ENCODE peak calls at places on chromosome 11, in nine cellular contexts. W is activated CD4-positive, alpha-beta T cell treated with anti-CD3 and anti-CD28 coated beads for 4 hours; U is EH; P is sigmoid colon; I is HT1080; G is renal cortical epithelial cell; O is NCI-H1092 treated with DMSO at 0.1 percent for 48 hours; Z is activated T-helper 9 cell treated with anti-CD3 and anti-CD28 coated beads, Interleukin-2, amount 50 U/mL, for 16 hours; R is endothelial cell of umbilical vein. F is an unnamed sample.
A peak's percentile ranks its signal among the peaks of the same experiment; 100 is the strongest.

GRCh38 chr11:128463386-128463829 is 124.0 kb downstream of the ETS1 start:
- DNase-seq in R (peak; percentile 49), Z (no peak), I (peak; percentile 79), P (no peak), O (no peak), W (no peak), G (peak; percentile 83), U (peak; percentile 93), F (no peak)

GRCh38 chr11:100576044-100577021 is 110.8 kb upstream of the ARHGAP42 start:
- DNase-seq in G (peak; percentile 66), W (no peak), O (peak; percentile 78), U (peak; percentile 65), Z (no peak), R (peak; percentile 56), I (peak; percentile 46), P (no peak), F (no peak)

GRCh38 chr11:110467556-110467955 is 37.8 kb downstream of the FDX1 start:
- DNase-seq in P (no peak), O (no peak), R (no peak), G (no peak), I (no peak), Z (no peak), W (no peak), U (no peak), F (no peak)

GRCh38 chr11:61392991-61393595 is 706 bp downstream of the TMEM216 start:
- DNase-seq in W (peak; percentile 9), P (no peak), U (peak; percentile 44), R (peak; percentile 36), Z (no peak), G (peak; percentile 32), O (peak; percentile 12), I (no peak), F (no peak)

GRCh38 chr11:116861539-116861938 is 24.1 kb upstream of the APOA1 start:
- DNase-seq in U (peak; percentile 81), O (no peak), W (no peak), P (no peak), Z (no peak), R (peak; percentile 44), I (peak; percentile 98), G (peak; percentile 84), F (no peak)

GRCh38 chr11:62322524-62322923 is 14.7 kb upstream of the ASRGL1 start:
- DNase-seq in P (no peak), G (no peak), R (no peak), O (no peak), I (no peak), Z (no peak), W (no peak), U (no peak), F (no peak)

GRCh38 chr11:126510621-126511370 is 155.3 kb downstream of the ST3GAL4 start:
- DNase-seq in G (peak; percentile 12), Z (no peak), I (no peak), O (no peak), R (no peak), W (no peak), P (peak; percentile 11), U (peak; percentile 39), F (no peak)

GRCh38 chr11:119404872-119405271 is 18.1 kb downstream of the THY1 start:
- DNase-seq in O (no peak), G (no peak), I (no peak), R (no peak), Z (no peak), W (no peak), P (no peak), U (peak; percentile 80), F (no peak)

GRCh38 chr11:10096987-10097386 is 197.0 kb downstream of the SBF2 start:
- DNase-seq in I (no peak), Z (no peak), W (no peak), P (no peak), U (no peak), R (peak; percentile 34), G (no peak), O (no peak), F (no peak)

GRCh38 chr11:127996825-127997224 is 590.5 kb downstream of the ETS1 start:
- DNase-seq in G (no peak), O (no peak), U (peak; percentile 68), R (no peak), P (no peak), I (no peak), W (no peak), Z (no peak), F (no peak)

GRCh38 chr11:13135385-13136271 is 126.5 kb downstream of the RASSF10 start:
- DNase-seq in U (peak; percentile 90), G (peak; percentile 92), O (peak; percentile 86), P (no peak), I (peak; percentile 88), W (no peak), Z (no peak), R (peak; percentile 57), F (no peak)

GRCh38 chr11:46112961-46113617 is 8.2 kb downstream of the PHF21A start:
- DNase-seq in O (peak; percentile 48), G (peak; percentile 78), Z (no peak), R (peak; percentile 58), I (peak; percentile 54), W (no peak), P (no peak), U (peak; percentile 67), F (no peak)

GRCh38 chr11:75291741-75292140 is 51.2 kb downstream of the TPBGL start:
- DNase-seq in R (no peak), O (no peak), G (no peak), I (no peak), U (no peak), P (no peak), Z (no peak), W (no peak), F (no peak)

GRCh38 chr11:70671083-70671482 is 272.8 kb downstream of the CTTN start:
- DNase-seq in P (no peak), U (no peak), Z (no peak), W (no peak), G (no peak), R (no peak), I (no peak), O (no peak), F (no peak)

GRCh38 chr11:85889676-85890579 is 34.7 kb downstream of the CCDC83 start:
- DNase-seq in P (no peak), O (no peak), W (no peak), Z (no peak), U (peak; percentile 89), I (peak; percentile 88), R (no peak), G (peak; percentile 93), F (no peak)

GRCh38 chr11:77065878-77066228 is 918 bp upstream of the CAPN5 start:
- DNase-seq in P (peak; percentile 81), O (no peak), I (no peak), W (no peak), Z (no peak), G (peak; percentile 59), R (no peak), U (peak; percentile 59), F (no peak)

GRCh38 chr11:44313701-44314489 is 4.0 kb upstream of the ALX4 start:
- DNase-seq in U (no peak), W (no peak), Z (no peak), I (no peak), P (no peak), R (no peak), G (no peak), O (no peak), F (no peak)

F was measured in activated CD4-positive, CD25-positive, alpha-beta regulatory T cell treated with anti-CD3 and anti-CD28 coated beads, Interleukin-2, amount 50 U/mL, for 72 hours.